ENCODE peak calls at places on chromosomes 6 and 20, in four cellular contexts. E is SK-N-SH, F is HepG2, Z is K562. T is an unnamed sample.
A peak's percentile ranks its signal among the peaks of the same experiment; 100 is the strongest.

GRCh38 chr6:11607381-11607780 is 69.8 kb downstream of the TMEM170B start:
- DNase-seq in E (no peak), F (no peak), Z (no peak), T (no peak)

GRCh38 chr6:52746213-52746612 is 17.1 kb downstream of the GSTA2 start:
- DNase-seq in E (no peak), F (no peak), Z (no peak), T (no peak)

GRCh38 chr6:3382399-3383279 is 74.2 kb downstream of the SLC22A23 start:
- DNase-seq in E (no peak), F (peak; percentile 94), Z (no peak), T (peak; percentile 89)

GRCh38 chr6:166068768-166069167 is 98.9 kb downstream of the TBXT start:
- DNase-seq in E (no peak), F (no peak), Z (no peak), T (no peak)

GRCh38 chr6:389622-390021 is 1.9 kb upstream of the IRF4 start:
- DNase-seq in E (no peak), F (no peak), Z (no peak), T (no peak)

GRCh38 chr20:14992961-14993360 is 655.5 kb upstream of the FLRT3 start:
- DNase-seq in E (peak; percentile 43), F (peak; percentile 37), Z (no peak), T (no peak)

GRCh38 chr6:98323605-98324004 is 510.8 kb upstream of the POU3F2 start:
- DNase-seq in E (no peak), F (no peak), Z (no peak), T (no peak)

GRCh38 chr20:41136695-41137411 is 490 bp upstream of the PLCG1 start:
- DNase-seq in E (peak; percentile 99), F (peak; percentile 84), Z (peak; percentile 98), T (peak; percentile 35)

GRCh38 chr20:37356387-37356786 is 10.4 kb downstream of the SRC start:
- DNase-seq in E (peak; percentile 68), F (no peak), Z (no peak), T (no peak)

GRCh38 chr6:80548496-80548895 is 442.0 kb downstream of the BCKDHB start:
- DNase-seq in E (no peak), F (no peak), Z (no peak), T (no peak)

GRCh38 chr20:43744121-43744520 is 17.3 kb upstream of the GTSF1L start:
- DNase-seq in E (no peak), F (no peak), Z (no peak), T (no peak)

GRCh38 chr20:25178563-25179438 is 16.7 kb upstream of the ENTPD6 start:
- DNase-seq in E (peak; percentile 65), F (peak; percentile 67), Z (peak; percentile 15), T (peak; percentile 61)

GRCh38 chr6:167699141-167700036 is 127.3 kb upstream of the AFDN start:
- DNase-seq in E (no peak), F (no peak), Z (no peak), T (no peak)

GRCh38 chr6:16762265-16762546 is 946 bp upstream of the ATXN1 start:
- DNase-seq in E (no peak), F (no peak), Z (no peak), T (no peak)

GRCh38 chr6:158467923-158468322 is 92.0 kb upstream of the TMEM181 start:
- DNase-seq in E (no peak), F (no peak), Z (no peak), T (no peak)

GRCh38 chr20:32461836-32462600 is 103.9 kb downstream of the ASXL1 start:
- DNase-seq in E (no peak), F (no peak), Z (no peak), T (no peak)

GRCh38 chr6:35370799-35371493 is 28.6 kb downstream of the PPARD start:
- DNase-seq in E (no peak), F (no peak), Z (no peak), T (no peak)

GRCh38 chr6:17672064-17672718 is 34.5 kb downstream of the NUP153 start:
- DNase-seq in E (no peak), F (no peak), Z (no peak), T (no peak)

GRCh38 chr20:57060407-57061057 is 205.9 kb downstream of the BMP7 start:
- DNase-seq in E (no peak), F (no peak), Z (no peak), T (no peak)

GRCh38 chr6:144879436-144879835 is 594.3 kb downstream of the UTRN start:
- DNase-seq in E (no peak), F (no peak), Z (no peak), T (no peak)

GRCh38 chr6:7343546-7344475 is 30.8 kb upstream of the SSR1 start:
- DNase-seq in E (no peak), F (no peak), Z (no peak), T (no peak)

GRCh38 chr20:11372831-11373230 is 544.9 kb upstream of the BTBD3 start:
- DNase-seq in E (no peak), F (no peak), Z (no peak), T (no peak)

GRCh38 chr20:45138451-45139300 is 14.4 kb upstream of the WFDC12 start:
- DNase-seq in E (peak; percentile 39), F (peak; percentile 34), Z (peak; percentile 79), T (peak; percentile 21)

GRCh38 chr6:128558924-128559323 is 38.5 kb upstream of the PTPRK start:
- DNase-seq in E (no peak), F (no peak), Z (no peak), T (no peak)

GRCh38 chr6:39892490-39893129 is 41.7 kb downstream of the MOCS1 start:
- DNase-seq in E (peak; percentile 85), F (peak; percentile 50), Z (peak; percentile 66), T (peak; percentile 6)

DNA sequence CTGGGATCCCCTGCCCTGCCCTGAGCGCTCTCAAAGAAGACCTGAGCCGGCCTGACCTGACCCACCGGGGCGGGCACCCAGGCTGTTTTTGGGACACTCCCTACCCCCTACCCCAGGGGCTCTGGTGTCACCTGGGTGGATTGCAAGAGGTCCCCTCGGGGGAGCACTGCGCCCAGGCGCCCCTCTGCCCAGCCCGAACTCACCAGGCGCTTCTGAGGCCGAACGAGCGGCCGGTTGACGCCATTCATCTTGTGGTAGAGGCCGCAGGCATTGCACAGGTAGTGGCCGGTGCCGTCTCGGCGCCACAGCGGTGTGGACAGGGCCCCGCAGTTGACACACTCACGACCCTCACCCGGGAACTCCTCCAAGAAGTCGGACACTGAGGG is 2.6 kb downstream of the GATA5 start:
- DNase-seq in E (no peak), F (no peak), Z (no peak), T (no peak)
- TF ChIP-seq ELF1 in E (no peak), F (no peak), Z (no peak), T (no peak)

GRCh38 chr20:20364747-20365558 is 3.0 kb upstream of the INSM1 start:
- DNase-seq in E (no peak), F (no peak), Z (no peak), T (no peak)
- TF ChIP-seq ELF1 in E (no peak), F (no peak), Z (no peak), T (no peak)

GRCh38 chr20:4011226-4011975 is 4.0 kb downstream of the RNF24 start:
- DNase-seq in E (no peak), F (no peak), Z (no peak), T (no peak)

GRCh38 chr20:4012631-4013030 is 2.7 kb downstream of the RNF24 start:
- DNase-seq in E (no peak), F (no peak), Z (no peak), T (no peak)

GRCh38 chr20:4013041-4013440 is 2.3 kb downstream of the RNF24 start:
- DNase-seq in E (no peak), F (no peak), Z (no peak), T (no peak)

GRCh38 chr20:4016349-4017050 is 1.1 kb upstream of the RNF24 start:
- DNase-seq in E (no peak), F (no peak), Z (no peak), T (no peak)

GRCh38 chr20:4014031-4014474 is 1.3 kb downstream of the RNF24 start:
- DNase-seq in E (peak; percentile 61), F (peak; percentile 87), Z (no peak), T (peak; percentile 68)
- TF ChIP-seq ELF1 in E (no peak), F (no peak), Z (no peak), T (no peak)

GRCh38 chr6:89412071-89413005 is at the start of gene RRAGD:
- DNase-seq in E (peak; percentile 91), F (no peak), Z (peak; percentile 40), T (peak; percentile 4)
- TF ChIP-seq ELF1 in E (no peak), F (no peak), Z (no peak), T (no peak)

GRCh38 chr6:139235666-139236065 is 56.1 kb downstream of the TXLNB start:
- DNase-seq in E (no peak), F (no peak), Z (no peak), T (no peak)

GRCh38 chr6:139236105-139236504 is 55.7 kb downstream of the TXLNB start:
- DNase-seq in E (no peak), F (no peak), Z (no peak), T (no peak)

GRCh38 chr6:139231206-139231605 is 60.6 kb downstream of the TXLNB start:
- DNase-seq in E (no peak), F (no peak), Z (no peak), T (no peak)

DNA sequence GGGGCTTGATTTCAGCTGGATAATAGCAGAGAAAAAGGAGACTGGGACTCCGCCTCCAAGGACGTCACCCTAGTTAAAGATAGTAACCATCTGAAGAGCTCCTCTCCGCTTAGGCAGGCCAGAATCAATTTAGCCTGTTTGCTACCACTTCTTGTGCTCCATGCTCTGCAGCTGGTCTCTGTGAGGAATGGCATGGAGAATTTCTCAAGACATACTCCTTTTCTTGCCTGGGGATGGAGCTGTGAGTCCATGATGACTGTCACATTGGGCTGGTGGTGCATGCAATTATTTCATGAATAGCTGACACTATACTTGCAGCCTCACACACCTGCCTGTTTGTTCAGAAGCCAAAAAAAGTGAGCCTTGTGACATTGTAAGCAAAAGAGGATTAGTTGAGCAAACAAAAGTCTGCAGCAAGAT is 61.4 kb downstream of the TXLNB start:
- DNase-seq in E (no peak), F (no peak), Z (no peak), T (no peak)
- TF ChIP-seq ELF1 in E (no peak), F (no peak), Z (no peak), T (no peak)

GRCh38 chr6:33885121-33886057 is 81.6 kb upstream of the MLN start:
- DNase-seq in E (no peak), F (no peak), Z (no peak), T (peak; percentile 59)
- TF ChIP-seq ELF1 in E (no peak), F (no peak), Z (no peak), T (no peak)

T was measured in HCT116.